ENCODE peak calls at places on chromosome 9, in six cellular contexts. W is body of pancreas, Y is brain microvascular endothelial cell, G is hepatocyte, N is right cardiac atrium, B is aorta. H is an unnamed sample.

GRCh38 chr9:86099695-86100364 is 472 bp upstream of the GOLM1 start:
- DNase-seq in G (peak), W (peak), Y (peak), B (peak), N (peak), H (no peak)

GRCh38 chr9:98536542-98537173 is 172.1 kb downstream of the GABBR2 start:
- DNase-seq in W (peak), G (peak), N (no peak), B (peak), Y (no peak), H (no peak)

GRCh38 chr9:14349818-14350333 is 35.9 kb upstream of the NFIB start:
- DNase-seq in B (no peak), Y (no peak), G (no peak), W (no peak), N (no peak), H (no peak)

GRCh38 chr9:35680331-35681105 is 6.8 kb downstream of the CA9 start:
- DNase-seq in G (no peak), W (no peak), B (peak), Y (no peak), N (no peak), H (no peak)

GRCh38 chr9:108671156-108671555 is 184.6 kb downstream of the ACTL7B start:
- DNase-seq in W (no peak), Y (peak), G (no peak), N (no peak), B (no peak), H (no peak)

GRCh38 chr9:5876711-5877110 is 14.0 kb upstream of the MLANA start:
- DNase-seq in B (no peak), G (no peak), W (no peak), N (no peak), Y (no peak), H (no peak)

GRCh38 chr9:17824927-17825659 is 246.2 kb downstream of the SH3GL2 start:
- DNase-seq in G (no peak), W (no peak), N (no peak), B (no peak), Y (no peak), H (no peak)

GRCh38 chr9:16668906-16669305 is 201.6 kb downstream of the BNC2 start:
- DNase-seq in B (no peak), Y (no peak), G (no peak), N (no peak), W (no peak), H (no peak)

GRCh38 chr9:131416509-131416908 is 22.6 kb downstream of the PRRC2B start:
- DNase-seq in N (no peak), B (no peak), G (no peak), Y (no peak), W (no peak), H (no peak)

GRCh38 chr9:133891741-133892140 is 100.4 kb downstream of the VAV2 start:
- DNase-seq in B (no peak), N (no peak), Y (no peak), G (no peak), W (no peak), H (no peak)

GRCh38 chr9:135209852-135210251 is 122.4 kb downstream of the OLFM1 start:
- DNase-seq in G (no peak), Y (no peak), B (peak), W (no peak), N (no peak), H (no peak)

GRCh38 chr9:4555251-4555650 is 65.0 kb downstream of the SLC1A1 start:
- DNase-seq in B (no peak), G (no peak), W (no peak), Y (peak), N (peak), H (no peak)

GRCh38 chr9:90103771-90104170 is 499.0 kb downstream of the GADD45G start:
- DNase-seq in G (no peak), W (no peak), B (no peak), Y (no peak), N (no peak), H (no peak)

GRCh38 chr9:127832248-127832647 is 22.2 kb downstream of the ENG start:
- DNase-seq in B (peak), N (no peak), W (no peak), G (no peak), Y (no peak), H (no peak)

GRCh38 chr9:130186839-130187522 is 14.8 kb downstream of the NCS1 start:
- DNase-seq in W (peak), N (no peak), B (peak), G (peak), Y (no peak), H (no peak)

GRCh38 chr9:113621309-113621791 is 157.8 kb downstream of the RGS3 start:
- DNase-seq in N (peak), Y (peak), B (peak), G (peak), W (peak), H (no peak)
- H3K27ac ChIP-seq in N (peak), Y (peak), B (peak), G (peak), W (peak), H (no peak)

GRCh38 chr9:27203783-27204182 is 93.2 kb downstream of the EQTN start:
- DNase-seq in Y (no peak), G (no peak), W (no peak), N (no peak), B (no peak), H (no peak)
- H3K27ac ChIP-seq in Y (no peak), G (no peak), W (no peak), N (no peak), B (peak), H (no peak)

GRCh38 chr9:91426123-91426745 is 2.6 kb upstream of the NFIL3 start:
- DNase-seq in B (no peak), Y (peak), G (peak), N (no peak), W (no peak), H (no peak)

GRCh38 chr9:91422832-91423711 is 560 bp downstream of the NFIL3 start:
- DNase-seq in Y (peak), N (peak), G (peak), W (peak), B (peak), H (peak)

GRCh38 chr9:91423785-91424402 is at the start of gene NFIL3:
- DNase-seq in Y (peak), N (peak), B (peak), G (peak), W (peak), H (peak)

GRCh38 chr9:91425270-91425669 is 1.6 kb upstream of the NFIL3 start:
- DNase-seq in Y (no peak), G (no peak), W (no peak), B (no peak), N (no peak), H (no peak)

DNA sequence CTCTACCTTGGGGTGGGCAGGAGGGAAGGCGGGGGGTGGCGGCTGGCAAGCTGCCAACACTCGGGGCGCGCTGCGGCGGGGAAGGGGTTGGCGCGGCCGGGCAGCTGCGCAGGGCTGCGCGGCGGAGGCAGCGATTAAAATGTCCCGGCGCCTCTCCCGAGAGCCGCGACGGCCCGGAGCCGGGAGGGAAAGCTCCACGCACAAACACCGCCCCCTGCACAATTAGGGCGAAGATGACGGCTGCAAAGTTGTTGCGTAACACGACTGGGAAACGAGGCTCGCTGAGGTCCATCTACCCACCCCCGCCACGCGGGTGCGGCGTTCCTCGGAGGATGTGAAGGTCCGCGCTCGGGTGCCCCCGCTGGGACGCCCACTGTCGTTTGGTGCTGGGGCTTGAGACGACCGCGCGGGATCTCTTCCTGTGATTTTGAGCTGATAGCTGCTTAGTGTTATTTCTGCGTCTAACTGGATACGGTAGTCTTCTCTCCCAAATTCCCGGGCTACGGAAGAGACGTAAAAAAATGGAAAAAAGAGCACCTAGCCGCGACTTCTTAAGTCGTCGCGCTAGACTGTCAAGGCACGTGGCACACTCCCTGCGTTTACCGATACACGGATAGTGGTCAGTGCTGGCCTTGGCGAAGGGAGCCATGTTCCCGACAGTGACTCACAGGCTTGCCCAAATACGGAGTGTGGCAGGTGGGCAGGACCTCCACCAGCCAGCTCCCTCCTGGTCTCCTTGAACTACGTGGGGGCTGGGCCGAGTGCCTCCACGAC is 958 bp upstream of the NFIL3 start:
- DNase-seq in Y (peak), B (peak), G (peak), N (peak), W (peak), H (peak)
- H3K27ac ChIP-seq in Y (peak), B (peak), G (peak), N (peak), W (peak), H (peak)

GRCh38 chr9:78366827-78367226 is 69.9 kb downstream of the PSAT1 start:
- DNase-seq in N (no peak), B (no peak), Y (no peak), G (no peak), W (no peak), H (no peak)
- H3K27ac ChIP-seq in N (no peak), B (no peak), Y (no peak), G (no peak), W (no peak), H (no peak)